ENCODE peak calls at places on chromosomes 7 and 10, in nine cellular contexts. One of them, this sample, is unnamed.

GRCh38 chr10:72315611-72316385 is 38.9 kb downstream of the DNAJB12 start:
- DNase-seq in hippocampal formation: no peak
- DNase-seq in glutamatergic neuron: no peak
- DNase-seq in AG09319: peak
- DNase-seq in MCF 10A: peak
- DNase-seq in GM23248: peak
- DNase-seq in effector memory CD8-positive, alpha-beta T cell: no peak
- DNase-seq in NCI-H1436: no peak
- DNase-seq in IMR-90: peak
- DNase-seq in this sample: no peak

GRCh38 chr7:66206909-66207240 is 1.7 kb downstream of the TPST1 start:
- DNase-seq in hippocampal formation: no peak
- DNase-seq in glutamatergic neuron: no peak
- DNase-seq in AG09319: no peak
- DNase-seq in MCF 10A: no peak
- DNase-seq in GM23248: no peak
- DNase-seq in effector memory CD8-positive, alpha-beta T cell: no peak
- DNase-seq in NCI-H1436: no peak
- DNase-seq in IMR-90: no peak
- DNase-seq in this sample: no peak

GRCh38 chr7:110590415-110590814 is 500.5 kb upstream of the LRRN3 start:
- DNase-seq in hippocampal formation: no peak
- DNase-seq in glutamatergic neuron: no peak
- DNase-seq in AG09319: no peak
- DNase-seq in MCF 10A: no peak
- DNase-seq in GM23248: no peak
- DNase-seq in effector memory CD8-positive, alpha-beta T cell: no peak
- DNase-seq in NCI-H1436: no peak
- DNase-seq in IMR-90: no peak
- DNase-seq in this sample: no peak

GRCh38 chr7:38185938-38186337 is 7.9 kb downstream of the STARD3NL start:
- DNase-seq in hippocampal formation: no peak
- DNase-seq in glutamatergic neuron: no peak
- DNase-seq in AG09319: no peak
- DNase-seq in MCF 10A: no peak
- DNase-seq in GM23248: peak
- DNase-seq in effector memory CD8-positive, alpha-beta T cell: no peak
- DNase-seq in NCI-H1436: no peak
- DNase-seq in IMR-90: no peak
- DNase-seq in this sample: no peak

GRCh38 chr7:2931034-2931415 is 86.9 kb upstream of the GNA12 start:
- DNase-seq in hippocampal formation: no peak
- DNase-seq in glutamatergic neuron: no peak
- DNase-seq in AG09319: no peak
- DNase-seq in MCF 10A: no peak
- DNase-seq in GM23248: no peak
- DNase-seq in effector memory CD8-positive, alpha-beta T cell: no peak
- DNase-seq in NCI-H1436: no peak
- DNase-seq in IMR-90: no peak
- DNase-seq in this sample: no peak

GRCh38 chr7:1553513-1554210 is 2.3 kb downstream of the TMEM184A start:
- DNase-seq in hippocampal formation: no peak
- DNase-seq in glutamatergic neuron: peak
- DNase-seq in AG09319: no peak
- DNase-seq in MCF 10A: no peak
- DNase-seq in GM23248: no peak
- DNase-seq in effector memory CD8-positive, alpha-beta T cell: no peak
- DNase-seq in NCI-H1436: no peak
- DNase-seq in IMR-90: no peak
- DNase-seq in this sample: no peak

GRCh38 chr7:101367676-101368075 is 5.0 kb downstream of the COL26A1 start:
- DNase-seq in hippocampal formation: no peak
- DNase-seq in glutamatergic neuron: no peak
- DNase-seq in AG09319: no peak
- DNase-seq in MCF 10A: no peak
- DNase-seq in GM23248: no peak
- DNase-seq in effector memory CD8-positive, alpha-beta T cell: no peak
- DNase-seq in NCI-H1436: no peak
- DNase-seq in IMR-90: no peak
- DNase-seq in this sample: no peak

GRCh38 chr10:43230909-43231522 is 35.8 kb downstream of the RASGEF1A start:
- DNase-seq in hippocampal formation: no peak
- DNase-seq in glutamatergic neuron: peak
- DNase-seq in AG09319: no peak
- DNase-seq in MCF 10A: no peak
- DNase-seq in GM23248: no peak
- DNase-seq in effector memory CD8-positive, alpha-beta T cell: no peak
- DNase-seq in NCI-H1436: no peak
- DNase-seq in IMR-90: no peak
- DNase-seq in this sample: no peak

GRCh38 chr7:45696476-45696875 is 122.3 kb downstream of the ADCY1 start:
- DNase-seq in hippocampal formation: no peak
- DNase-seq in glutamatergic neuron: no peak
- DNase-seq in AG09319: no peak
- DNase-seq in MCF 10A: no peak
- DNase-seq in GM23248: no peak
- DNase-seq in effector memory CD8-positive, alpha-beta T cell: no peak
- DNase-seq in NCI-H1436: no peak
- DNase-seq in IMR-90: no peak
- DNase-seq in this sample: no peak

GRCh38 chr7:47815867-47816266 is 132.4 kb downstream of the PKD1L1 start:
- DNase-seq in hippocampal formation: no peak
- DNase-seq in glutamatergic neuron: no peak
- DNase-seq in AG09319: no peak
- DNase-seq in MCF 10A: no peak
- DNase-seq in GM23248: no peak
- DNase-seq in effector memory CD8-positive, alpha-beta T cell: no peak
- DNase-seq in NCI-H1436: no peak
- DNase-seq in IMR-90: no peak
- DNase-seq in this sample: no peak

GRCh38 chr10:101834341-101834740 is 9.3 kb downstream of the KCNIP2 start:
- DNase-seq in hippocampal formation: no peak
- DNase-seq in glutamatergic neuron: no peak
- DNase-seq in AG09319: no peak
- DNase-seq in MCF 10A: no peak
- DNase-seq in GM23248: no peak
- DNase-seq in effector memory CD8-positive, alpha-beta T cell: no peak
- DNase-seq in NCI-H1436: no peak
- DNase-seq in IMR-90: no peak
- DNase-seq in this sample: no peak

GRCh38 chr7:150811-151221 is 41.6 kb upstream of the FAM20C start:
- DNase-seq in hippocampal formation: no peak
- DNase-seq in glutamatergic neuron: no peak
- DNase-seq in AG09319: no peak
- DNase-seq in MCF 10A: no peak
- DNase-seq in GM23248: peak
- DNase-seq in effector memory CD8-positive, alpha-beta T cell: no peak
- DNase-seq in NCI-H1436: no peak
- DNase-seq in IMR-90: no peak
- DNase-seq in this sample: no peak

GRCh38 chr7:5425507-5426225 is 2.0 kb upstream of the TNRC18 start:
- DNase-seq in hippocampal formation: peak
- DNase-seq in glutamatergic neuron: peak
- DNase-seq in AG09319: no peak
- DNase-seq in MCF 10A: peak
- DNase-seq in GM23248: peak
- DNase-seq in effector memory CD8-positive, alpha-beta T cell: no peak
- DNase-seq in NCI-H1436: peak
- DNase-seq in IMR-90: peak
- DNase-seq in this sample: no peak

GRCh38 chr7:142835487-142835886 is 19.4 kb upstream of the EPHB6 start:
- DNase-seq in hippocampal formation: no peak
- DNase-seq in glutamatergic neuron: no peak
- DNase-seq in AG09319: no peak
- DNase-seq in MCF 10A: no peak
- DNase-seq in GM23248: no peak
- DNase-seq in effector memory CD8-positive, alpha-beta T cell: no peak
- DNase-seq in NCI-H1436: no peak
- DNase-seq in IMR-90: no peak
- DNase-seq in this sample: no peak

GRCh38 chr7:157549612-157550299 is 213.0 kb downstream of the DNAJB6 start:
- DNase-seq in hippocampal formation: no peak
- DNase-seq in glutamatergic neuron: no peak
- DNase-seq in AG09319: no peak
- DNase-seq in MCF 10A: no peak
- DNase-seq in GM23248: no peak
- DNase-seq in effector memory CD8-positive, alpha-beta T cell: no peak
- DNase-seq in NCI-H1436: no peak
- DNase-seq in IMR-90: no peak
- DNase-seq in this sample: no peak

GRCh38 chr7:104267701-104268368 is 60.0 kb upstream of the ORC5 start:
- DNase-seq in hippocampal formation: peak
- DNase-seq in glutamatergic neuron: no peak
- DNase-seq in AG09319: no peak
- DNase-seq in MCF 10A: peak
- DNase-seq in GM23248: peak
- DNase-seq in effector memory CD8-positive, alpha-beta T cell: no peak
- DNase-seq in NCI-H1436: no peak
- DNase-seq in IMR-90: peak
- DNase-seq in this sample: no peak

GRCh38 chr7:595621-596010 is 76.0 kb upstream of the PDGFA start:
- DNase-seq in hippocampal formation: no peak
- DNase-seq in glutamatergic neuron: no peak
- DNase-seq in AG09319: no peak
- DNase-seq in MCF 10A: no peak
- DNase-seq in GM23248: no peak
- DNase-seq in effector memory CD8-positive, alpha-beta T cell: peak
- DNase-seq in NCI-H1436: no peak
- DNase-seq in IMR-90: no peak
- DNase-seq in this sample: peak

GRCh38 chr10:32367793-32368453 is 21.0 kb upstream of the EPC1 start:
- DNase-seq in hippocampal formation: peak
- DNase-seq in glutamatergic neuron: peak
- DNase-seq in AG09319: peak
- DNase-seq in MCF 10A: peak
- DNase-seq in GM23248: peak
- DNase-seq in effector memory CD8-positive, alpha-beta T cell: peak
- DNase-seq in NCI-H1436: peak
- DNase-seq in IMR-90: peak
- DNase-seq in this sample: peak

GRCh38 chr7:51019231-51019844 is 236.6 kb upstream of the GRB10 start:
- DNase-seq in hippocampal formation: no peak
- DNase-seq in glutamatergic neuron: no peak
- DNase-seq in AG09319: no peak
- DNase-seq in MCF 10A: peak
- DNase-seq in GM23248: peak
- DNase-seq in effector memory CD8-positive, alpha-beta T cell: no peak
- DNase-seq in NCI-H1436: no peak
- DNase-seq in IMR-90: peak
- DNase-seq in this sample: no peak

GRCh38 chr7:87435546-87435945 is 39.9 kb downstream of the ABCB4 start:
- DNase-seq in hippocampal formation: no peak
- DNase-seq in glutamatergic neuron: no peak
- DNase-seq in AG09319: no peak
- DNase-seq in MCF 10A: no peak
- DNase-seq in GM23248: peak
- DNase-seq in effector memory CD8-positive, alpha-beta T cell: no peak
- DNase-seq in NCI-H1436: no peak
- DNase-seq in IMR-90: peak
- DNase-seq in this sample: no peak

GRCh38 chr7:32518534-32519140 is 23.3 kb downstream of the AVL9 start:
- DNase-seq in hippocampal formation: no peak
- DNase-seq in glutamatergic neuron: no peak
- DNase-seq in AG09319: no peak
- DNase-seq in MCF 10A: peak
- DNase-seq in GM23248: peak
- DNase-seq in effector memory CD8-positive, alpha-beta T cell: no peak
- DNase-seq in NCI-H1436: no peak
- DNase-seq in IMR-90: peak
- DNase-seq in this sample: no peak

GRCh38 chr10:51907342-51907741 is 207.9 kb upstream of the CSTF2T start:
- DNase-seq in hippocampal formation: no peak
- DNase-seq in glutamatergic neuron: no peak
- DNase-seq in AG09319: no peak
- DNase-seq in MCF 10A: no peak
- DNase-seq in GM23248: no peak
- DNase-seq in effector memory CD8-positive, alpha-beta T cell: no peak
- DNase-seq in NCI-H1436: no peak
- DNase-seq in IMR-90: no peak
- DNase-seq in this sample: no peak

GRCh38 chr10:120508393-120508792 is 51.4 kb downstream of the PLPP4 start:
- DNase-seq in hippocampal formation: no peak
- DNase-seq in glutamatergic neuron: no peak
- DNase-seq in AG09319: no peak
- DNase-seq in MCF 10A: peak
- DNase-seq in GM23248: peak
- DNase-seq in effector memory CD8-positive, alpha-beta T cell: no peak
- DNase-seq in NCI-H1436: no peak
- DNase-seq in IMR-90: no peak
- DNase-seq in this sample: peak

GRCh38 chr10:43689618-43689954 is 40.9 kb upstream of the ZNF32 start:
- DNase-seq in hippocampal formation: peak
- DNase-seq in glutamatergic neuron: peak
- DNase-seq in AG09319: no peak
- DNase-seq in MCF 10A: no peak
- DNase-seq in GM23248: peak
- DNase-seq in effector memory CD8-positive, alpha-beta T cell: no peak
- DNase-seq in NCI-H1436: no peak
- DNase-seq in IMR-90: no peak
- DNase-seq in this sample: peak

GRCh38 chr7:2713370-2713769 is 25.4 kb downstream of the AMZ1 start:
- DNase-seq in hippocampal formation: no peak
- DNase-seq in glutamatergic neuron: no peak
- DNase-seq in AG09319: no peak
- DNase-seq in MCF 10A: no peak
- DNase-seq in GM23248: no peak
- DNase-seq in effector memory CD8-positive, alpha-beta T cell: no peak
- DNase-seq in NCI-H1436: no peak
- DNase-seq in IMR-90: no peak
- DNase-seq in this sample: no peak

GRCh38 chr10:124325998-124326636 is 92.6 kb downstream of the OAT start:
- DNase-seq in hippocampal formation: no peak
- DNase-seq in glutamatergic neuron: no peak
- DNase-seq in AG09319: no peak
- DNase-seq in MCF 10A: no peak
- DNase-seq in GM23248: no peak
- DNase-seq in effector memory CD8-positive, alpha-beta T cell: no peak
- DNase-seq in NCI-H1436: no peak
- DNase-seq in IMR-90: no peak
- DNase-seq in this sample: no peak

This sample was measured in activated naive CD8-positive, alpha-beta T cell treated with anti-CD3 and anti-CD28 coated beads for 36 hours.